ENCODE peak calls at places on chromosomes 7 and 10, in four cellular contexts. N is mesenchymal stem cell, J is IMR-90, X is mesendoderm. G is an unnamed sample.
A peak's percentile ranks its signal among the peaks of the same experiment; 100 is the strongest.

GRCh38 chr10:59970396-59971368 is 64.3 kb upstream of the CCDC6 start:
- DNase-seq in J (no peak), N (no peak), X (peak; percentile 32), G (no peak)

GRCh38 chr7:84100866-84101265 is 93.7 kb downstream of the SEMA3A start:
- DNase-seq in J (peak; percentile 69), N (peak; percentile 68), X (peak; percentile 72), G (no peak)

GRCh38 chr10:37535459-37536246 is 321.8 kb downstream of the ZNF248 start:
- DNase-seq in X (peak; percentile 44), J (no peak), N (no peak), G (peak; percentile 67)

GRCh38 chr10:97814996-97815395 is 34.6 kb upstream of the GOLGA7B start:
- DNase-seq in N (no peak), X (no peak), J (no peak), G (no peak)

GRCh38 chr7:33339074-33339805 is 209.9 kb downstream of the BBS9 start:
- DNase-seq in X (no peak), J (no peak), N (no peak), G (no peak)

GRCh38 chr7:98236366-98237185 is 15.5 kb downstream of the TECPR1 start:
- DNase-seq in X (no peak), N (no peak), J (no peak), G (no peak)

GRCh38 chr7:125099519-125099918 is 169.9 kb upstream of the POT1 start:
- DNase-seq in J (no peak), X (no peak), N (no peak), G (no peak)

GRCh38 chr7:135745702-135746312 is 2.8 kb downstream of the FAM180A start:
- DNase-seq in N (peak; percentile 42), J (peak; percentile 99), X (no peak), G (no peak)

GRCh38 chr7:98802088-98802780 is 67.6 kb downstream of the TMEM130 start:
- DNase-seq in X (peak; percentile 85), J (peak; percentile 19), N (peak; percentile 43), G (peak; percentile 51)

GRCh38 chr7:44277391-44277790 is 48.0 kb downstream of the CAMK2B start:
- DNase-seq in N (no peak), J (no peak), X (no peak), G (no peak)

GRCh38 chr10:115432188-115432819 is 339.1 kb downstream of the ATRNL1 start:
- DNase-seq in J (peak; percentile 6), N (peak; percentile 43), X (peak; percentile 51), G (peak; percentile 4)

GRCh38 chr10:52313350-52314006 is 603 bp upstream of the DKK1 start:
- DNase-seq in X (peak; percentile 84), J (peak; percentile 32), N (no peak), G (no peak)

GRCh38 chr7:31487476-31487875 is 26.4 kb upstream of the ITPRID1 start:
- DNase-seq in N (no peak), J (no peak), X (no peak), G (no peak)

GRCh38 chr10:80415734-80416281 is 7.5 kb downstream of the PRXL2A start:
- DNase-seq in J (no peak), N (peak; percentile 34), X (no peak), G (no peak)

GRCh38 chr10:21507066-21507669 is 18.3 kb downstream of the SKIDA1 start:
- DNase-seq in J (no peak), X (peak; percentile 45), N (peak; percentile 57), G (no peak)

DNA sequence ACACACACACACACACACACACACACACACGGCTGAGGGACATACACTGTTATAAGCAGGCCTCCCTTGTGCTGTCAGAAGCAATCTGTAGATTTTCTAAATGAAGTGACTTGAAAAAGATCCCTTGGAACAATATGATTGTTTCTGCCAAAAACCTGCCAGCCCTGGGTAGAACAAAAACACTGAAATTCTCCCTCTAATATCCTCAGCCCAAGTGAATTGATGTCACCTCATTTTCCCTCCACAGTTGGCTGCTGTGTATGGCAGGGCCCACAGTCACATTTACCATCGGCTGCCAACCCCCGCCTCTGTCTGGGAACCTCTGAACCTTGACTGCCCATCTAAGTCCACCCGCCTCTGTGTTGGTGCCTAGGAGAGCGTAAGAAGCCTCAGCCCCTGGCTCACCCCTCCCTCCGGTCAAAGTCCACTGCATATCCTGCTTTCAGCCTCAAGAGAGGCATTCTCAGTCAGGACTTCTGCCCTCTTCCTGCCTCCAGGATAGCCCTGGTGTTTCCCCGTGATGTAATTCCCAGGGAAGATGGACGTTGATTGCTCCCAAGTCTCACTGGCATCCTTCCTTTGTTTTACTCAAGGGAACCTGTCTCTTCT is 123.7 kb downstream of the PLPP4 start:
- DNase-seq in J (no peak), N (no peak), X (no peak), G (no peak)
- H3K9ac ChIP-seq in J (no peak overlapping the region), N (no peak overlapping the region), X (no peak overlapping the region), G (no peak overlapping the region)

DNA sequence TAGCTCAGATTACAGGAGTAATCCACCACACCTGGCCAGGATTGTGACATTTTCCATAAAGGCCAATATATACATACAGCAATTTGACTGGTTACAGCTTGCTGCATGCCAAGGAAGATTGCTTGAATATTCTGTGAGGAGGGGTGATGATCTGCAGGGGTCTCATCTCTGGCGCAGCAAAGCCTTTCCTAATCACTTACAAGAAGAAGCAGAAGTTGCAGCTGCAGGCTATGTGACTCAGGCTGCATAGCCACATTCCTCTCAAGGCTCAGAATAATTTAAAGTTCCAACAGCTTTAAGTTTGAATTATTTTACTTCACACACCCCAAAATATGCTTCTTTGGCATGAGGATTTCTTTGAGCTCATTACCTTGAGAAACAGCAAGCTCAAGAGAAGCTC is 11.4 kb upstream of the RASGEF1A start:
- DNase-seq in J (no peak), N (no peak), X (peak; percentile 27), G (peak; percentile 71)
- H3K27me3 ChIP-seq in J (peaks cover 4% of the 10 kb centered on the region), N (peaks cover 52% of the 10 kb centered on the region), X (no peaks in the 10 kb centered on the region), G (no peaks in the 10 kb centered on the region)

GRCh38 chr7:30140456-30140855 is 5.7 kb downstream of the MTURN start:
- DNase-seq in N (no peak), J (no peak), X (no peak), G (no peak)
- H3K4ac ChIP-seq in N (no peak overlapping the region), J (no peak overlapping the region), X (no peak overlapping the region), G (no peak overlapping the region)

GRCh38 chr7:6529643-6530042 is 21.6 kb downstream of the GRID2IP start:
- DNase-seq in X (no peak), J (no peak), N (no peak), G (no peak)

GRCh38 chr7:6531492-6532279 is 19.6 kb downstream of the GRID2IP start:
- DNase-seq in X (no peak), J (no peak), N (no peak), G (no peak)

GRCh38 chr7:6526997-6527378 is 24.3 kb downstream of the GRID2IP start:
- DNase-seq in N (no peak), X (no peak), J (no peak), G (no peak)

GRCh38 chr7:6530626-6531491 is 20.4 kb downstream of the GRID2IP start:
- DNase-seq in J (no peak), X (peak; percentile 54), N (no peak), G (no peak)

GRCh38 chr7:6528401-6529130 is 22.7 kb downstream of the GRID2IP start:
- DNase-seq in X (no peak), J (no peak), N (no peak), G (no peak)
- H3K9ac ChIP-seq in X (no peak overlapping the region), J (no peak overlapping the region), N (no peak overlapping the region), G (no peak overlapping the region)